ENCODE peak calls at places on chromosomes 6 and 20, in four cellular contexts. F, U, V and A are unnamed samples.

GRCh38 chr6:146154197-146154596 is 125.3 kb downstream of the GRM1 start:
- DNase-seq in V (peak), F (no peak), U (no peak), A (no peak)

GRCh38 chr6:2467929-2468600 is 222.7 kb upstream of the GMDS start:
- DNase-seq in V (no peak), U (no peak), F (no peak), A (no peak)

GRCh38 chr6:137095651-137096238 is 51.0 kb upstream of the IL20RA start:
- DNase-seq in U (no peak), F (no peak), V (no peak), A (peak)

GRCh38 chr6:46736913-46737312 is 1.7 kb upstream of the PLA2G7 start:
- DNase-seq in V (no peak), U (no peak), F (no peak), A (no peak)

GRCh38 chr20:51497542-51498467 is 44.7 kb downstream of the NFATC2 start:
- DNase-seq in F (no peak), V (no peak), U (no peak), A (peak)

GRCh38 chr6:134787261-134787871 is 162.5 kb downstream of the ALDH8A1 start:
- DNase-seq in F (peak), V (no peak), U (no peak), A (no peak)

GRCh38 chr6:167090171-167090570 is 32.7 kb upstream of the CCR6 start:
- DNase-seq in F (no peak), V (no peak), U (no peak), A (no peak)

GRCh38 chr6:624979-625378 is 31.9 kb downstream of the HUS1B start:
- DNase-seq in V (no peak), U (no peak), F (peak), A (no peak)

GRCh38 chr20:49303211-49303610 is 25.4 kb upstream of the ZNFX1 start:
- DNase-seq in F (peak), V (no peak), U (no peak), A (no peak)

GRCh38 chr6:170088349-170088951 is 202.4 kb downstream of the DLL1 start:
- DNase-seq in F (no peak), V (no peak), U (no peak), A (no peak)